ENCODE peak calls at places on chromosomes 2 and 18, in nine cellular contexts. N, P, U, S, H, E, L, W and G are unnamed samples.
A peak's percentile ranks its signal among the peaks of the same experiment; 100 is the strongest.

GRCh38 chr2:236085647-236086046 is 82.5 kb downstream of the GBX2 start:
- DNase-seq in N (no peak), P (no peak), U (no peak), S (no peak), H (no peak), E (no peak), L (no peak), W (no peak), G (no peak)

GRCh38 chr2:135256531-135257258 is 204.6 kb downstream of the RAB3GAP1 start:
- DNase-seq in N (no peak), P (no peak), U (no peak), S (no peak), H (no peak), E (no peak), L (no peak), W (no peak), G (peak; percentile 66)

GRCh38 chr2:74850816-74851566 is 17.1 kb downstream of the HK2 start:
- DNase-seq in N (no peak), P (no peak), U (no peak), S (no peak), H (no peak), E (no peak), L (no peak), W (no peak), G (no peak)

GRCh38 chr2:3485166-3485565 is 34.2 kb downstream of the ADI1 start:
- DNase-seq in N (no peak), P (no peak), U (peak; percentile 50), S (no peak), H (no peak), E (peak; percentile 2), L (no peak), W (no peak), G (no peak)

GRCh38 chr18:11366410-11366809 is 217.0 kb upstream of the PIEZO2 start:
- DNase-seq in N (peak; percentile 35), P (no peak), U (no peak), S (no peak), H (no peak), E (no peak), L (no peak), W (no peak), G (no peak)

GRCh38 chr2:9538000-9538507 is 17.6 kb downstream of the ADAM17 start:
- DNase-seq in N (no peak), P (no peak), U (no peak), S (no peak), H (no peak), E (no peak), L (no peak), W (no peak), G (peak; percentile 54)

GRCh38 chr2:73984203-73984921 is at the start of gene TET3:
- DNase-seq in N (peak; percentile 68), P (peak; percentile 65), U (peak; percentile 66), S (peak; percentile 66), H (no peak), E (peak; percentile 60), L (peak; percentile 58), W (no peak), G (no peak)

GRCh38 chr2:74513605-74514367 is 464 bp upstream of the TLX2 start:
- DNase-seq in N (no peak), P (no peak), U (no peak), S (no peak), H (no peak), E (no peak), L (no peak), W (no peak), G (no peak)

GRCh38 chr18:24814521-24814920 is 354.1 kb downstream of the HRH4 start:
- DNase-seq in N (no peak), P (no peak), U (no peak), S (no peak), H (no peak), E (no peak), L (no peak), W (no peak), G (no peak)

GRCh38 chr2:147214900-147215299 is 629.9 kb upstream of the ACVR2A start:
- DNase-seq in N (no peak), P (no peak), U (no peak), S (no peak), H (no peak), E (no peak), L (no peak), W (no peak), G (no peak)

GRCh38 chr2:48715042-48715899 is 40.3 kb downstream of the LHCGR start:
- DNase-seq in N (no peak), P (peak; percentile 21), U (no peak), S (no peak), H (no peak), E (no peak), L (peak; percentile 57), W (no peak), G (peak; percentile 81)

GRCh38 chr2:174951746-174952145 is 53.4 kb downstream of the CHN1 start:
- DNase-seq in N (no peak), P (no peak), U (no peak), S (no peak), H (no peak), E (no peak), L (no peak), W (no peak), G (no peak)

GRCh38 chr2:8320305-8320704 is 361.6 kb upstream of the ID2 start:
- DNase-seq in N (no peak), P (no peak), U (no peak), S (no peak), H (no peak), E (no peak), L (no peak), W (no peak), G (no peak)

GRCh38 chr2:217960351-217960750 is 42.4 kb downstream of the TNS1 start:
- DNase-seq in N (no peak), P (no peak), U (peak; percentile 62), S (no peak), H (no peak), E (peak; percentile 7), L (no peak), W (no peak), G (no peak)

GRCh38 chr2:46336560-46336959 is 39.4 kb downstream of the EPAS1 start:
- DNase-seq in N (no peak), P (no peak), U (peak; percentile 73), S (no peak), H (no peak), E (no peak), L (no peak), W (no peak), G (no peak)

GRCh38 chr2:238489431-238489830 is 62.7 kb downstream of the ASB1 start:
- DNase-seq in N (no peak), P (no peak), U (peak; percentile 45), S (no peak), H (no peak), E (no peak), L (no peak), W (no peak), G (no peak)

GRCh38 chr18:58983260-58983659 is 118.6 kb downstream of the ZNF532 start:
- DNase-seq in N (no peak), P (no peak), U (no peak), S (no peak), H (no peak), E (no peak), L (no peak), W (no peak), G (no peak)

DNA sequence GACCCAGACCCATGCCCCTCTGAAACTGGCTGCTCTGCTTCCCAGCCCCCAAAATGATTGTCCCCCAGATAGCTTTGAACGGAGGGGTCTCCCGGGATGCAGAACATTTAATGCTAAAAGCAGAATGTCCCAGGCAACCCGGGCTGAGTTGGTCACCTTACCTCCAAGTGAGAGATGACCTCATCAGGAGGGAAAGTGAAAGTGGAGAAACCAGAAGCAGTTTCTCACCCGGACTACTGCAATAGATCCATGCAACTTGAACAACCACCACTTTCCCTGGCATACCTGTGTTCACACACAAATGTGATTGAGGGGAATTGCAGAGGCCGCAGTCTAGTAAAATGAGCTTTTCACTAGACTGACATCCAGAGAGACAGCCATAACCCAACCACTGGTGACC is 75.3 kb upstream of the NPAS2 start:
- DNase-seq in N (no peak), P (no peak), U (no peak), S (no peak), H (no peak), E (no peak), L (no peak), W (no peak), G (peak; percentile 51)
- H3K27ac ChIP-seq in N (no peak overlapping the region), P (no peak overlapping the region), U (no peak overlapping the region), S (no peak overlapping the region), H (no peak overlapping the region), E (peak overlapping the region; percentile 48), L (no peak overlapping the region), W (no peak overlapping the region), G (no peak overlapping the region)

GRCh38 chr2:68236876-68237275 is 15.5 kb downstream of the PPP3R1 start:
- DNase-seq in N (no peak), P (no peak), U (no peak), S (no peak), H (no peak), E (no peak), L (no peak), W (no peak), G (no peak)
- H3K27ac ChIP-seq in N (no peak overlapping the region), P (no peak overlapping the region), U (peak overlapping the region; percentile 28), S (no peak overlapping the region), H (no peak overlapping the region), E (no peak overlapping the region), L (peak overlapping the region; percentile 57), W (no peak overlapping the region), G (no peak overlapping the region)

DNA sequence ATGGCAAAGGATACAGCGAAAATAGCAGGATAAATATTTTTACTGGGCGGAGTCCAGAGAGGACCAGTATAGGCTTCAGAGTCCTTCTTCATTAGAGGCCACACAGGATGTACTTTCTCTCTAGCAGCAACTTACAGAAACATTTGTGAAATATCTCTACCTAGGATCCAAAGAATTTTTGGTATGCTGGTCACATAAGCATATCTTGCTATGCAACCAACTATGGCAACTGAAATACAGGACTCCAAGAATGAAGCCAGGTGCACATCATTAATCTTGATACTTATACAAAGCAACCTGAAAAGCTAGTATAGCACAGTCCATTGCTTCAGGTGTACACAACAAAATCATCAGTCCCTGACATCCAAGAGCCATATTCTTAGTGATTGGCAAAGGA is 59.1 kb upstream of the NABP1 start:
- DNase-seq in N (no peak), P (no peak), U (no peak), S (no peak), H (no peak), E (no peak), L (no peak), W (no peak), G (no peak)
- H3K27ac ChIP-seq in N (no peak overlapping the region), P (no peak overlapping the region), U (no peak overlapping the region), S (peak overlapping the region; percentile 66), H (no peak overlapping the region), E (no peak overlapping the region), L (no peak overlapping the region), W (peak overlapping the region; percentile 82), G (no peak overlapping the region)

DNA sequence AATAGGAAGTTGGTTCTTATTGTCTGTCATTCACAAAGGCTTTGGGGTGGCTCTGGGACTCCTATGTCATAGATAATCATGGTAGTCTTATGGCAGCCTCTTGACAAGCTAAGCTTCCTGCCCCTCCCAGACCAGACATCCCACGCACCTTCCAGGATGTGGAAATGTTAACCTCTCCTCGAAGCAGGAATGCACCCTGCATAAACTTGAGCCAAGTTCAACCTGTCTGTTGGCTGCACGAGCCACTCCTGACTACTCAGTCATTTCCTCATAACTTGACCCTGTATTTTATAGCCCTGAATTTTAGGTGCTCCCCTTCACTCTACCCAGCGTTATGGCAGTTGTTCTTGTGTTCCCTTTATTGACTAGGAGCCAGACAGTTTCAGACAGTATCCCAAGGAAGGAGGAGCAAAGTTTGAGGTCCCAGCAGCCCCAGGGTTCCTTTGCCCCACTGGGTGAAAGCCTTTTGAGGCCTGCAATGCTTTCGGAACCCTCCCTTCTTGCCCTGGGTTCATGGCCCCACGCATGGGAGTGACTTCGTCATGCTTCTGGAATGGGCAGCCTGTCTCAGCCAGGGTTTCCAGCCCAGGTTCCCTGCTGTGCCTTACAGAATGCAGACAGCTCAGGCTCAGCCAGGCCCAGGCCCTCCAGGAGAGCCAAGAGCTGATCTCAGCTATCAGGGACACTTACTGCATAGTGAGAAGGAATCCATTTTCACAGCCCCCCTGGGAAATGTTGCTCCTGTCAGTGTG is 15.6 kb upstream of the INO80C start:
- DNase-seq in N (peak; percentile 47), P (peak; percentile 45), U (peak; percentile 78), S (no peak), H (no peak), E (peak; percentile 37), L (peak; percentile 82), W (no peak), G (peak; percentile 55)
- H3K27ac ChIP-seq in N (peak overlapping the region; percentile 29), P (peak overlapping the region; percentile 58), U (peak overlapping the region; percentile 52), S (no peak overlapping the region), H (no peak overlapping the region), E (peak overlapping the region; percentile 71), L (peak overlapping the region; percentile 52), W (no peak overlapping the region), G (no peak overlapping the region)